ENCODE peak calls at places on chromosomes 7 and 10, in four cellular contexts. One of them, this sample, is unnamed.

GRCh38 chr7:33650828-33651227 is 254.5 kb upstream of the BMPER start:
- DNase-seq in psoas muscle: no peak
- DNase-seq in GM13976: no peak
- DNase-seq in brain microvascular endothelial cell: no peak
- DNase-seq in this sample: no peak

GRCh38 chr10:84293574-84294016 is 34.8 kb upstream of the CCSER2 start:
- DNase-seq in brain microvascular endothelial cell: no peak
- DNase-seq in GM13976: no peak
- DNase-seq in psoas muscle: no peak
- DNase-seq in this sample: no peak

GRCh38 chr10:132185601-132186487 is 904 bp upstream of the DPYSL4 start:
- DNase-seq in GM13976: no peak
- DNase-seq in brain microvascular endothelial cell: no peak
- DNase-seq in psoas muscle: peak; percentile 49
- DNase-seq in this sample: peak; percentile 67

GRCh38 chr10:128268015-128268722 is 141.9 kb upstream of the MKI67 start:
- DNase-seq in psoas muscle: no peak
- DNase-seq in GM13976: peak; percentile 62
- DNase-seq in brain microvascular endothelial cell: peak; percentile 18
- DNase-seq in this sample: no peak

GRCh38 chr10:122062831-122063674 is 74.1 kb downstream of the TACC2 start:
- DNase-seq in GM13976: no peak
- DNase-seq in brain microvascular endothelial cell: peak; percentile 82
- DNase-seq in psoas muscle: peak; percentile 84
- DNase-seq in this sample: peak; percentile 89

GRCh38 chr10:21673668-21674067 is 139.6 kb downstream of the MLLT10 start:
- DNase-seq in GM13976: no peak
- DNase-seq in brain microvascular endothelial cell: no peak
- DNase-seq in psoas muscle: no peak
- DNase-seq in this sample: no peak

GRCh38 chr7:79340212-79340611 is 113.3 kb downstream of the MAGI2 start:
- DNase-seq in GM13976: no peak
- DNase-seq in brain microvascular endothelial cell: no peak
- DNase-seq in psoas muscle: no peak
- DNase-seq in this sample: no peak

GRCh38 chr7:27176343-27176731 is 2.2 kb upstream of the HOXA10 start:
- DNase-seq in psoas muscle: no peak
- DNase-seq in brain microvascular endothelial cell: no peak
- DNase-seq in GM13976: no peak
- DNase-seq in this sample: no peak

GRCh38 chr10:93357680-93358079 is 124.5 kb downstream of the MYOF start:
- DNase-seq in GM13976: peak; percentile 44
- DNase-seq in brain microvascular endothelial cell: no peak
- DNase-seq in psoas muscle: no peak
- DNase-seq in this sample: peak; percentile 17

GRCh38 chr7:69795932-69796331 is 197.7 kb downstream of the AUTS2 start:
- DNase-seq in GM13976: no peak
- DNase-seq in brain microvascular endothelial cell: no peak
- DNase-seq in psoas muscle: no peak
- DNase-seq in this sample: no peak

GRCh38 chr7:138077809-138078208 is 1.6 kb downstream of the AKR1D1 start:
- DNase-seq in psoas muscle: no peak
- DNase-seq in brain microvascular endothelial cell: peak; percentile 22
- DNase-seq in GM13976: no peak
- DNase-seq in this sample: no peak

GRCh38 chr10:60572511-60573194 is 183.0 kb upstream of the ANK3 start:
- DNase-seq in psoas muscle: no peak
- DNase-seq in brain microvascular endothelial cell: peak; percentile 70
- DNase-seq in GM13976: no peak
- DNase-seq in this sample: peak; percentile 36

GRCh38 chr7:157715071-157715937 is 378.5 kb downstream of the DNAJB6 start:
- DNase-seq in psoas muscle: no peak
- DNase-seq in brain microvascular endothelial cell: no peak
- DNase-seq in GM13976: no peak
- DNase-seq in this sample: no peak

GRCh38 chr7:17598846-17599245 is 300.4 kb downstream of the AHR start:
- DNase-seq in psoas muscle: no peak
- DNase-seq in GM13976: no peak
- DNase-seq in brain microvascular endothelial cell: no peak
- DNase-seq in this sample: no peak

GRCh38 chr10:60140681-60141632 is 234.6 kb upstream of the CCDC6 start:
- DNase-seq in GM13976: no peak
- DNase-seq in psoas muscle: no peak
- DNase-seq in brain microvascular endothelial cell: no peak
- DNase-seq in this sample: no peak

GRCh38 chr7:7662527-7662926 is 22.0 kb downstream of the UMAD1 start:
- DNase-seq in GM13976: no peak
- DNase-seq in psoas muscle: no peak
- DNase-seq in brain microvascular endothelial cell: peak; percentile 27
- DNase-seq in this sample: no peak

GRCh38 chr7:105015631-105015965 is 1.6 kb downstream of the KMT2E start:
- DNase-seq in psoas muscle: no peak
- DNase-seq in GM13976: no peak
- DNase-seq in brain microvascular endothelial cell: peak; percentile 48
- DNase-seq in this sample: no peak

GRCh38 chr10:78408671-78409472 is 375.2 kb downstream of the RPS24 start:
- DNase-seq in GM13976: no peak
- DNase-seq in brain microvascular endothelial cell: no peak
- DNase-seq in psoas muscle: peak; percentile 77
- DNase-seq in this sample: no peak

GRCh38 chr7:18210382-18210781 is 182.7 kb upstream of the PRPS1L1 start:
- DNase-seq in psoas muscle: no peak
- DNase-seq in GM13976: no peak
- DNase-seq in brain microvascular endothelial cell: no peak
- DNase-seq in this sample: no peak

GRCh38 chr10:131168238-131168875 is 143.2 kb downstream of the TCERG1L start:
- DNase-seq in psoas muscle: no peak
- DNase-seq in GM13976: no peak
- DNase-seq in brain microvascular endothelial cell: no peak
- DNase-seq in this sample: no peak

GRCh38 chr7:139775829-139776266 is 1.9 kb downstream of the HIPK2 start:
- DNase-seq in GM13976: peak; percentile 69
- DNase-seq in psoas muscle: peak; percentile 45
- DNase-seq in brain microvascular endothelial cell: peak; percentile 83
- DNase-seq in this sample: peak; percentile 87

GRCh38 chr10:109880886-109881467 is 42.3 kb downstream of the XPNPEP1 start:
- DNase-seq in psoas muscle: no peak
- DNase-seq in GM13976: peak; percentile 24
- DNase-seq in brain microvascular endothelial cell: no peak
- DNase-seq in this sample: no peak

GRCh38 chr7:155896531-155897263 is 84.4 kb upstream of the SHH start:
- DNase-seq in brain microvascular endothelial cell: no peak
- DNase-seq in psoas muscle: no peak
- DNase-seq in GM13976: no peak
- DNase-seq in this sample: no peak

GRCh38 chr10:113736576-113736975 is 14.9 kb upstream of the PLEKHS1 start:
- DNase-seq in psoas muscle: no peak
- DNase-seq in brain microvascular endothelial cell: no peak
- DNase-seq in GM13976: no peak
- DNase-seq in this sample: no peak

GRCh38 chr10:127907411-127908105 is 655 bp downstream of the PTPRE start:
- DNase-seq in psoas muscle: peak; percentile 74
- DNase-seq in brain microvascular endothelial cell: no peak
- DNase-seq in GM13976: no peak
- DNase-seq in this sample: peak; percentile 71

GRCh38 chr7:45684910-45685618 is 110.9 kb downstream of the ADCY1 start:
- DNase-seq in psoas muscle: no peak
- DNase-seq in brain microvascular endothelial cell: no peak
- DNase-seq in GM13976: no peak
- DNase-seq in this sample: no peak

GRCh38 chr7:157488966-157489365 is 152.2 kb downstream of the DNAJB6 start:
- DNase-seq in brain microvascular endothelial cell: no peak
- DNase-seq in GM13976: no peak
- DNase-seq in psoas muscle: no peak
- DNase-seq in this sample: no peak

GRCh38 chr10:61752111-61753011 is 89.6 kb downstream of the CABCOCO1 start:
- DNase-seq in GM13976: no peak
- DNase-seq in psoas muscle: no peak
- DNase-seq in brain microvascular endothelial cell: peak; percentile 29
- DNase-seq in this sample: peak; percentile 24

GRCh38 chr10:132457328-132458070 is 60.5 kb downstream of the PWWP2B start:
- DNase-seq in GM13976: no peak
- DNase-seq in psoas muscle: peak; percentile 16
- DNase-seq in brain microvascular endothelial cell: no peak
- DNase-seq in this sample: peak; percentile 54

GRCh38 chr7:142908921-142909870 is 23.7 kb upstream of the TRPV6 start:
- DNase-seq in psoas muscle: no peak
- DNase-seq in brain microvascular endothelial cell: no peak
- DNase-seq in GM13976: peak; percentile 57
- DNase-seq in this sample: no peak
- TF ChIP-seq CTCF in psoas muscle: no peak
- TF ChIP-seq CTCF in brain microvascular endothelial cell: no peak
- TF ChIP-seq CTCF in GM13976: no peak
- TF ChIP-seq CTCF in this sample: no peak

GRCh38 chr7:2172311-2173183 is 60.2 kb downstream of the MAD1L1 start:
- DNase-seq in GM13976: no peak
- DNase-seq in brain microvascular endothelial cell: peak; percentile 77
- DNase-seq in psoas muscle: no peak
- DNase-seq in this sample: peak; percentile 74
- TF ChIP-seq CTCF in GM13976: no peak
- TF ChIP-seq CTCF in brain microvascular endothelial cell: no peak
- TF ChIP-seq CTCF in psoas muscle: no peak
- TF ChIP-seq CTCF in this sample: no peak

GRCh38 chr7:22052650-22053336 is 107.1 kb upstream of the CDCA7L start:
- DNase-seq in psoas muscle: no peak
- DNase-seq in brain microvascular endothelial cell: no peak
- DNase-seq in GM13976: no peak
- DNase-seq in this sample: no peak
- TF ChIP-seq CTCF in psoas muscle: no peak
- TF ChIP-seq CTCF in brain microvascular endothelial cell: no peak
- TF ChIP-seq CTCF in GM13976: no peak
- TF ChIP-seq CTCF in this sample: no peak

DNA sequence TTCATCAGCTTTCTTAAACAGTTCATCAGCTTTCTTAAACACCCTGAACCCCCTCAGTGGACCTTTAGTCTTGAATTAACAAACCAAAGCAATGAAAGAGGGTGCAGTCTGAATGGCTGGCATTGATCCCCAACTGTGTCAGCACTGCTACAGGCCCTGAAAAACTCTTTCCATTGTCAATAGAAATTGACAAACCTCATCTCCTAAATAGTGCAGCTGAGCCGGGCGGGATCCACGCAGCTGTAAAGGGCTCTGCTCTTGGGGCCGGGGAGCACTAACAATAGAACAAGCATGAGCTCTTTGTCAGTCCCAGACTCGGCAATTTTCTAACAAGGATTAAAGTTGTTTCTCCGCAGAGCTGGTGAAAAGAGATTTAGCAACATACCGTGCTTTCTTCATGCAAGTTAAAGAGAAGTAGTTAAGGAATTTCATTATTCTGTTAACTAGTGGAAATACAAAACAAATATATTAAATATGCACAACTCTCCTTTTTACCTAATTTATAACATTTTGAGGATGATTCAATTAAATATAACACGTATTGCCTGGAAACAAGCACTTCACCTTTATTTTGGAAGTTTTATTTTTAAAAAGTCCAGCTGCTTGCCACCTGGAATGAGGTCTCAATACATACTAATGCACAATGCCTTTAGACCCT is 24.7 kb upstream of the FEZF1 start:
- DNase-seq in psoas muscle: no peak
- DNase-seq in brain microvascular endothelial cell: no peak
- DNase-seq in GM13976: no peak
- DNase-seq in this sample: no peak
- TF ChIP-seq CTCF in psoas muscle: no peak
- TF ChIP-seq CTCF in brain microvascular endothelial cell: no peak
- TF ChIP-seq CTCF in GM13976: no peak
- TF ChIP-seq CTCF in this sample: no peak

GRCh38 chr10:47290338-47290737 is 9.7 kb upstream of the GDF10 start:
- DNase-seq in brain microvascular endothelial cell: no peak
- DNase-seq in GM13976: no peak
- DNase-seq in psoas muscle: no peak
- DNase-seq in this sample: no peak
- TF ChIP-seq CTCF in brain microvascular endothelial cell: no peak
- TF ChIP-seq CTCF in GM13976: no peak
- TF ChIP-seq CTCF in psoas muscle: no peak
- TF ChIP-seq CTCF in this sample: no peak

GRCh38 chr10:116654816-116655215 is 34.1 kb downstream of the PNLIPRP2 start:
- DNase-seq in psoas muscle: no peak
- DNase-seq in brain microvascular endothelial cell: no peak
- DNase-seq in GM13976: no peak
- DNase-seq in this sample: no peak
- TF ChIP-seq CTCF in psoas muscle: no peak
- TF ChIP-seq CTCF in brain microvascular endothelial cell: peak; percentile 40
- TF ChIP-seq CTCF in GM13976: no peak
- TF ChIP-seq CTCF in this sample: no peak

DNA sequence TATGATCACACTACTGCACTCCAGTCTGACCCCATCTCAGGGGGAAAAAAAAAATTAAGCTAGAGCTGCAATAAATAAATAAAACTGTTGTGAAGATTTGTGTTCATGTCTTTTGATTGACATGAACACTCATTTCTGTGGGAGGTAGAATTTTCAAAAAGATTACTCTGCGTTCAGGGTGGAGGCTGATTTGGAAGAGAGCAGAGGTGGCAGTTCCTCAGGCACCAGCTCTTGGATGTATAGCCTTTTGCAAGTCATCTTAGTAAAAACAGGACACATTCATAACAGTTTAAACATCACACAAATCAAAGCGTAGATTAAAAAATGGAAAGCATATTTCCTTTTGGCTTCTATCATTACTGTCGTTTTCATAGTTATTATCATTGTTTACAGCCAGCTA is 243.5 kb upstream of the LRGUK start:
- DNase-seq in GM13976: no peak
- DNase-seq in psoas muscle: no peak
- DNase-seq in brain microvascular endothelial cell: no peak
- DNase-seq in this sample: no peak
- TF ChIP-seq CTCF in GM13976: no peak
- TF ChIP-seq CTCF in psoas muscle: no peak
- TF ChIP-seq CTCF in brain microvascular endothelial cell: no peak
- TF ChIP-seq CTCF in this sample: no peak

DNA sequence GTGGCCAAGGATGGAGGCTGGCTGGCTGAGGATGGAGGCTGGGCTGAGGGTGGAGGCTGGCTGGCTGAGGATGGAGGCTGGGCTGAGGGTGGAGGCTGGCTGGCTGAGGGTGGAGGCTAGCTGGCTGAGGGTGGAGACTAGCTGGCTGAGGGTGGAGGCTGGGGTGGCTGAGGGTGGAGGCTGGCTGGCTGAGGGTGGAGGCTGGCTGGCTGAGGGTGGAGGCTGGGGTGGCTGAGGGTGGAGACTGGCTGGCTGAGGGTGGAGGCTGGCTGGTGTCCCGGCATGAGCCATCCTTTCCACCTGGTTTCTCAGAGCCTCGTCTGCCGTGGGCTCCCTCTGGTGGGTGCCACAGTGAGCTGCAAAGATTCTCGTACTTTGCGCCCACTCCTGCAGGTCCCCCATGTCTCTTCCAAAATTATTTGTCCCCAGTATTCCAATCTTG is 88.4 kb downstream of the ELFN1 start:
- DNase-seq in GM13976: peak; percentile 68
- DNase-seq in brain microvascular endothelial cell: no peak
- DNase-seq in psoas muscle: no peak
- DNase-seq in this sample: no peak
- TF ChIP-seq CTCF in GM13976: no peak
- TF ChIP-seq CTCF in brain microvascular endothelial cell: peak; percentile 62
- TF ChIP-seq CTCF in psoas muscle: peak; percentile 48
- TF ChIP-seq CTCF in this sample: no peak